ENCODE peak calls at places on chromosomes 4 and X, in six cellular contexts. I, L, Q, G, B and X are unnamed samples.

GRCh38 chr4:119559044-119559647 is 69.5 kb downstream of the PDE5A start:
- DNase-seq in G (no peak), Q (peak), B (no peak), I (no peak), L (peak), X (peak)

GRCh38 chr4:183436417-183436816 is 8.0 kb upstream of the CDKN2AIP start:
- DNase-seq in L (no peak), I (peak), B (no peak), Q (no peak), G (no peak), X (no peak)

GRCh38 chrX:153882086-153882498 is 3.9 kb downstream of the L1CAM start:
- DNase-seq in Q (no peak), G (peak), L (no peak), B (no peak), I (no peak), X (no peak)

GRCh38 chrX:56564182-56564885 is 907 bp downstream of the UBQLN2 start:
- DNase-seq in I (no peak), Q (peak), G (peak), B (no peak), L (peak), X (peak)

GRCh38 chr4:161393614-161394013 is 770.2 kb downstream of the FSTL5 start:
- DNase-seq in Q (no peak), B (no peak), L (no peak), G (no peak), I (peak), X (no peak)

GRCh38 chrX:139063364-139063763 is 351.8 kb upstream of the FGF13 start:
- DNase-seq in Q (no peak), G (no peak), I (no peak), L (no peak), B (no peak), X (no peak)

GRCh38 chr4:10123227-10124101 is 6.9 kb upstream of the WDR1 start:
- DNase-seq in B (no peak), G (no peak), Q (peak), L (no peak), I (peak), X (no peak)

GRCh38 chrX:79089897-79090584 is 54.4 kb upstream of the GPR174 start:
- DNase-seq in L (no peak), B (no peak), I (no peak), Q (no peak), G (no peak), X (no peak)

GRCh38 chr4:29009908-29010307 is 1710.3 kb upstream of the PCDH7 start:
- DNase-seq in I (peak), L (no peak), Q (no peak), G (no peak), B (no peak), X (no peak)

GRCh38 chrX:23844502-23845138 is 61.6 kb downstream of the SAT1 start:
- DNase-seq in L (no peak), I (no peak), Q (no peak), G (peak), B (no peak), X (no peak)

GRCh38 chrX:153342762-153343558 is 9.0 kb downstream of the ZNF275 start:
- DNase-seq in G (no peak), B (no peak), L (no peak), Q (no peak), I (no peak), X (no peak)

GRCh38 chrX:1902901-1903379 is 288.1 kb downstream of the ASMT start:
- DNase-seq in I (no peak), B (no peak), L (no peak), Q (no peak), G (no peak), X (no peak)

GRCh38 chr4:151641167-151641566 is 119.6 kb downstream of the GATB start:
- DNase-seq in B (peak), I (no peak), G (no peak), Q (no peak), L (peak), X (no peak)

GRCh38 chrX:55867254-55867653 is 149.7 kb downstream of the RRAGB start:
- DNase-seq in B (no peak), I (no peak), L (no peak), Q (peak), G (no peak), X (no peak)

GRCh38 chr4:15837591-15837990 is 59.5 kb downstream of the CD38 start:
- DNase-seq in B (no peak), G (no peak), L (no peak), Q (no peak), I (no peak), X (no peak)

GRCh38 chrX:15973299-15973698 is 118.7 kb upstream of the AP1S2 start:
- DNase-seq in I (peak), Q (peak), L (peak), G (peak), B (no peak), X (peak)

GRCh38 chrX:120840826-120841225 is 34.8 kb downstream of the CT47B1 start:
- DNase-seq in B (peak), G (no peak), L (peak), I (no peak), Q (no peak), X (no peak)

GRCh38 chr4:188976644-188977115 is 837.4 kb downstream of the TRIML1 start:
- DNase-seq in B (peak), Q (peak), L (no peak), G (no peak), I (peak), X (no peak)

GRCh38 chr4:53721276-53721675 is 130.0 kb upstream of the LNX1 start:
- DNase-seq in L (no peak), I (no peak), B (no peak), Q (no peak), G (no peak), X (no peak)

GRCh38 chr4:110208419-110208818 is 10.0 kb upstream of the ELOVL6 start:
- DNase-seq in B (no peak), Q (no peak), L (no peak), I (no peak), G (no peak), X (no peak)

GRCh38 chrX:69025802-69026301 is 139.4 kb downstream of the PJA1 start:
- DNase-seq in Q (no peak), G (no peak), L (no peak), I (no peak), B (no peak), X (no peak)

GRCh38 chr4:81635128-81635527 is 163.4 kb upstream of the RASGEF1B start:
- DNase-seq in L (no peak), B (no peak), I (no peak), G (no peak), Q (no peak), X (no peak)

GRCh38 chr4:106423791-106424190 is 55.2 kb upstream of the GIMD1 start:
- DNase-seq in I (no peak), L (no peak), B (no peak), Q (no peak), G (no peak), X (no peak)

GRCh38 chrX:44829836-44830235 is 14.0 kb upstream of the DUSP21 start:
- DNase-seq in I (no peak), Q (no peak), G (no peak), L (no peak), B (no peak), X (no peak)

GRCh38 chrX:46673596-46673995 is 85.3 kb downstream of the SLC9A7 start:
- DNase-seq in I (no peak), B (no peak), L (no peak), Q (no peak), G (no peak), X (no peak)

GRCh38 chrX:74420194-74421035 is 878 bp upstream of the SLC16A2 start:
- DNase-seq in L (peak), G (peak), Q (no peak), I (peak), B (no peak), X (no peak)

GRCh38 chr4:121462660-121463261 is 81.9 kb upstream of the QRFPR start:
- DNase-seq in B (peak), G (peak), I (peak), Q (peak), L (peak), X (peak)

GRCh38 chr4:10619220-10619619 is 65.3 kb downstream of the CLNK start:
- DNase-seq in I (no peak), L (no peak), G (no peak), B (no peak), Q (no peak), X (no peak)